ENCODE peak calls at places on chromosomes 2 and 18, in five cellular contexts. F is tibial artery, I is thoracic aorta, E is kidney epithelial cell, P is astrocyte. U is an unnamed sample. For H3K36me3, the result is how much of the 10 kb centered on the place peaks cover.

GRCh38 chr18:48408111-48408726 is 964 bp downstream of the ZBTB7C start:
- DNase-seq in P (no peak), F (peak), E (no peak), I (no peak), U (no peak)

GRCh38 chr18:9594782-9595181 is 19.6 kb downstream of the PPP4R1 start:
- DNase-seq in F (no peak), P (no peak), I (no peak), E (no peak), U (no peak)

GRCh38 chr2:73970850-73971471 is 13.7 kb upstream of the TET3 start:
- DNase-seq in I (no peak), P (no peak), E (no peak), F (peak), U (no peak)

GRCh38 chr18:44852818-44853217 is 172.1 kb downstream of the SETBP1 start:
- DNase-seq in P (no peak), E (no peak), F (no peak), I (no peak), U (no peak)

GRCh38 chr18:22538463-22538862 is 120.7 kb upstream of the CTAGE1 start:
- DNase-seq in I (no peak), P (no peak), F (peak), E (no peak), U (no peak)

GRCh38 chr2:229731916-229732315 is 17.6 kb upstream of the DNER start:
- DNase-seq in P (no peak), E (no peak), I (no peak), F (no peak), U (no peak)

GRCh38 chr2:211802611-211803010 is 736.0 kb downstream of the ERBB4 start:
- DNase-seq in P (no peak), E (no peak), I (no peak), F (no peak), U (no peak)

GRCh38 chr2:203490391-203490790 is 44.7 kb downstream of the RAPH1 start:
- DNase-seq in E (no peak), I (no peak), F (no peak), P (no peak), U (no peak)

GRCh38 chr2:31812051-31812798 is 198.6 kb downstream of the MEMO1 start:
- DNase-seq in F (no peak), P (no peak), I (no peak), E (no peak), U (no peak)

GRCh38 chr2:12199661-12200258 is 453.3 kb downstream of the LPIN1 start:
- DNase-seq in F (no peak), E (no peak), I (no peak), P (no peak), U (no peak)

GRCh38 chr2:216537366-216537765 is 38.7 kb downstream of the RPL37A start:
- DNase-seq in E (no peak), I (no peak), P (no peak), F (no peak), U (no peak)

GRCh38 chr2:76083248-76083647 is 372.5 kb upstream of the GCFC2 start:
- DNase-seq in F (no peak), P (no peak), I (no peak), E (no peak), U (no peak)

GRCh38 chr2:59339837-59340207 is 1098.7 kb upstream of the FANCL start:
- DNase-seq in P (no peak), F (no peak), I (no peak), E (no peak), U (no peak)

GRCh38 chr2:37880546-37880945 is 44.5 kb upstream of the RMDN2 start:
- DNase-seq in I (no peak), E (no peak), F (no peak), P (no peak), U (no peak)

GRCh38 chr2:66437055-66437454 is 2.1 kb downstream of the MEIS1 start:
- DNase-seq in I (no peak), P (no peak), F (no peak), E (no peak), U (no peak)

GRCh38 chr2:121665504-121665903 is 16.2 kb upstream of the CLASP1 start:
- DNase-seq in F (no peak), I (no peak), P (no peak), E (no peak), U (no peak)

GRCh38 chr2:75053484-75054112 is 95.2 kb downstream of the POLE4 start:
- DNase-seq in I (no peak), P (no peak), F (no peak), E (no peak), U (no peak)

GRCh38 chr2:169980001-169980400 is 152.7 kb downstream of the UBR3 start:
- DNase-seq in P (peak), F (no peak), I (no peak), E (no peak), U (no peak)

GRCh38 chr18:66616523-66616983 is 12.7 kb upstream of the CDH19 start:
- DNase-seq in F (no peak), E (no peak), I (no peak), P (no peak), U (no peak)

GRCh38 chr2:149050188-149050587 is 11.7 kb downstream of the LYPD6B start:
- DNase-seq in P (peak), I (no peak), E (no peak), F (no peak), U (no peak)

GRCh38 chr2:149566652-149567051 is 20.9 kb downstream of the MMADHC start:
- DNase-seq in F (no peak), I (no peak), P (no peak), E (no peak), U (no peak)

GRCh38 chr2:239195992-239196391 is 204.8 kb downstream of the HDAC4 start:
- DNase-seq in I (no peak), P (no peak), E (no peak), F (peak), U (no peak)

GRCh38 chr2:26691140-26691539 is 1.4 kb upstream of the KCNK3 start:
- DNase-seq in P (no peak), F (no peak), E (no peak), I (no peak), U (no peak)

GRCh38 chr2:172906401-172906811 is 169.2 kb upstream of the MAP3K20 start:
- DNase-seq in E (no peak), P (no peak), I (no peak), F (no peak), U (no peak)

GRCh38 chr2:239383036-239383795 is 17.6 kb downstream of the HDAC4 start:
- DNase-seq in I (no peak), F (peak), P (no peak), E (no peak), U (no peak)

GRCh38 chr18:24187049-24187448 is 48.2 kb downstream of the CABYR start:
- DNase-seq in I (no peak), F (no peak), E (no peak), P (no peak), U (no peak)

GRCh38 chr18:30566877-30567276 is 475.7 kb downstream of the DSC3 start:
- DNase-seq in I (no peak), F (no peak), P (no peak), E (no peak), U (no peak)

GRCh38 chr2:241936457-241937133 is 67.1 kb downstream of the RTP5 start:
- DNase-seq in F (no peak), P (no peak), E (no peak), I (no peak), U (no peak)

GRCh38 chr2:8515390-8515761 is 166.5 kb upstream of the ID2 start:
- DNase-seq in F (no peak), P (no peak), E (no peak), I (no peak), U (no peak)

GRCh38 chr2:72141881-72142742 is 5.5 kb downstream of the CYP26B1 start:
- DNase-seq in E (no peak), I (no peak), P (no peak), F (peak), U (no peak)

GRCh38 chr2:232869138-232870001 is 694 bp upstream of the SNORC start:
- DNase-seq in P (no peak), E (no peak), F (peak), I (no peak), U (no peak)

GRCh38 chr18:56807883-56808282 is 156.7 kb downstream of the WDR7 start:
- DNase-seq in P (no peak), I (no peak), E (no peak), F (no peak), U (no peak)

GRCh38 chr18:36812686-36813085 is 16.1 kb downstream of the TPGS2 start:
- DNase-seq in E (no peak), F (no peak), I (no peak), P (no peak), U (no peak)

GRCh38 chr18:31209041-31209440 is 46.4 kb upstream of the DSC1 start:
- DNase-seq in E (no peak), F (no peak), P (no peak), I (no peak), U (no peak)

GRCh38 chr2:64595397-64596160 is 58.1 kb downstream of the SERTAD2 start:
- DNase-seq in P (peak), F (no peak), E (no peak), I (no peak), U (no peak)

GRCh38 chr2:133607679-133608078 is 39.4 kb upstream of the NCKAP5 start:
- DNase-seq in E (peak), I (no peak), F (no peak), P (peak), U (peak)

GRCh38 chr2:142734231-142734630 is 143.2 kb upstream of the KYNU start:
- DNase-seq in F (no peak), I (no peak), E (no peak), P (no peak), U (no peak)
- TF ChIP-seq CTCF in F (no peak), I (no peak), E (no peak), P (no peak), U (no peak)

DNA sequence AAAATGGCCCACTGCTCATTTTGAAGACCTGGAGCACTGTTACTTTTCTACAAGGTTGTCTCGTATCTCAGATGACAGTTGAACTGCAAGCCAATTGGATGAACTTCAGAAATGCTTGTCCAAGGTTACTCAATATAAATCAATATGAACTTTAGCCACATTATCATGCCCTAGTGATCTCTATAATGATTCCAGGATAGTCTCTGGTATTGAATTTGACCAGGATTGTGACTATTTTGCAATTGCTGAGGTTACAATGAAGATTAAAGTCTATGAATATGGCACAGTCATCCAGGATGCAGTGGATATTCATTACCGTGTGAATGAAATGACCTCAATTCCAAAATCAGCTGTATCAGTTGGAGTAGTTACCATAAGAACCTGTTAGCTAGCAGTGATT is 196.0 kb upstream of the RAB12 start:
- DNase-seq in E (no peak), F (no peak), P (no peak), I (no peak), U (no peak)
- H3K36me3 ChIP-seq in E (under half), F (under half), P (under half), I (under half), U (under half)

GRCh38 chr2:70144443-70145167 is 46.2 kb downstream of the C2orf42 start:
- DNase-seq in I (no peak), F (no peak), P (no peak), E (no peak), U (no peak)

GRCh38 chr2:70142590-70143313 is 48.1 kb downstream of the C2orf42 start:
- DNase-seq in I (peak), F (peak), E (peak), P (peak), U (peak)

GRCh38 chr2:70143314-70144150 is 47.3 kb downstream of the C2orf42 start:
- DNase-seq in I (no peak), E (no peak), F (peak), P (peak), U (no peak)

GRCh38 chr2:70141754-70142589 is 48.8 kb downstream of the C2orf42 start:
- DNase-seq in I (no peak), F (no peak), P (peak), E (no peak), U (no peak)

GRCh38 chr2:70140978-70141753 is 49.7 kb downstream of the C2orf42 start:
- DNase-seq in E (peak), P (peak), I (peak), F (peak), U (no peak)
- H3K4me3 ChIP-seq in E (peak), P (peak), I (peak), F (peak), U (peak)

GRCh38 chr18:46096651-46097300 is 1.3 kb downstream of the ATP5F1A start:
- DNase-seq in F (no peak), E (no peak), P (no peak), I (no peak), U (no peak)
- TF ChIP-seq CTCF in F (no peak), E (no peak), P (no peak), I (no peak), U (no peak)

GRCh38 chr2:238176565-238176964 is 17.8 kb downstream of the ERFE start:
- DNase-seq in F (no peak), E (no peak), I (no peak), P (no peak), U (no peak)

GRCh38 chr2:238182362-238182761 is 21.1 kb downstream of the ILKAP start:
- DNase-seq in I (no peak), F (no peak), P (no peak), E (no peak), U (no peak)

GRCh38 chr2:238183846-238184245 is 19.6 kb downstream of the ILKAP start:
- DNase-seq in E (no peak), I (no peak), P (peak), F (no peak), U (no peak)

GRCh38 chr2:238174701-238175100 is 15.9 kb downstream of the ERFE start:
- DNase-seq in P (no peak), E (no peak), I (no peak), F (no peak), U (no peak)

DNA sequence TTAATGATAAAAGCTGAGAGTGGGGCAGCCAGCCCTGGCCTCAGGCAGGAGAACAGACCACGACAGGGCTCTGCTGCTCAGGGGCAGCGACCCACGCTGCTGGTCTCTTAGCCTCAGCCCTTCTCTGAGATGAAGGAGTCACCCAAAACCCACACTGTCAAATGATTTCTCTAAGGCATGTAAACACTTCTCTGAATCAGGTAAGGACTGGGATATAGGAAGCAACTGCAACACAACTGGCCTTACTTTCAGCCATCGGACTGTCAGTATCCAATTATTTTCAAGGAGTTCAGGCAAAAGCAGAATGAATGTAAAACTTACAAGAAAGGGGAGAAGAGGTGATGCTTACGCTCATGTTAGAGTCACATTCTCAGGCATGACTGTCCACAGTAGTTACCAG is 21.8 kb downstream of the ERFE start:
- DNase-seq in I (no peak), P (no peak), E (no peak), F (no peak), U (no peak)
- H3K36me3 ChIP-seq in I (half or more), P (half or more), E (under half), F (half or more), U (under half)

GRCh38 chr2:7440985-7441384 is 523.8 kb downstream of the RNF144A start:
- DNase-seq in F (no peak), E (no peak), I (no peak), P (no peak), U (no peak)

GRCh38 chr2:7437716-7438648 is 520.8 kb downstream of the RNF144A start:
- DNase-seq in P (no peak), I (no peak), F (no peak), E (no peak), U (no peak)

GRCh38 chr2:7436096-7436906 is 519.1 kb downstream of the RNF144A start:
- DNase-seq in P (no peak), I (no peak), E (no peak), F (no peak), U (no peak)

GRCh38 chr2:7437122-7437521 is 519.9 kb downstream of the RNF144A start:
- DNase-seq in P (no peak), E (no peak), I (no peak), F (no peak), U (no peak)

DNA sequence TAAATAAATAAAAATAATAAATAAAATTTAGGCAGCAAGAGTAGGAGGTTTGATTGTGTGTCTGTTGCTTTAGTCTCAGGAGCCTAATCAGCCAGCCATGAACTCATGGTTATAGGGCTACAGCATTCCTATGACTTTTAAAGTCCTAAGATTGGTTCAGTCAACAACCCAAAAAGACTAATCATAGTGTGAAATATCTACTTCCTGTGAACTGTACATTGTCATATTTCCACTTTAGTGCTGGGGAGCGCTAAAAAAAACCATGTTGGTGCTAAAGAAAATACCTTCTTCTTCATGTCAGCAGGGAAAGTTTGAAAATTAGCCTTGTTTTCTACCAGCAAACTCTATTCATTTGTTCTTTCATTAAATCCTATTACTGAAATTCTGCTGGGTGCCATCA is 521.6 kb downstream of the RNF144A start:
- DNase-seq in P (no peak), E (no peak), F (no peak), I (no peak), U (no peak)
- H3K4me3 ChIP-seq in P (no peak), E (no peak), F (no peak), I (no peak), U (no peak)